ENCODE peak calls at places on chromosome 11, in nine cellular contexts. One of them, this sample, is unnamed.

GRCh38 chr11:706957-707816 is 1.2 kb downstream of the EPS8L2 start:
- DNase-seq in non-pigmented ciliary epithelial cell: no peak
- DNase-seq in COR-L47: no peak
- DNase-seq in lower leg skin: no peak
- DNase-seq in fibroblast of lung: peak
- DNase-seq in amygdala: no peak
- DNase-seq in anterior cingulate cortex: no peak
- DNase-seq in activated gamma-delta T cell treated with Interleukin-2 at 50 U/mL for 16 hours: no peak
- DNase-seq in pulmonary artery endothelial cell: no peak
- DNase-seq in this sample: peak

GRCh38 chr11:128689946-128690745 is 3.7 kb upstream of the FLI1 start:
- DNase-seq in lower leg skin: peak
- DNase-seq in COR-L47: no peak
- DNase-seq in activated gamma-delta T cell treated with Interleukin-2 at 50 U/mL for 16 hours: no peak
- DNase-seq in pulmonary artery endothelial cell: no peak
- DNase-seq in non-pigmented ciliary epithelial cell: no peak
- DNase-seq in fibroblast of lung: peak
- DNase-seq in anterior cingulate cortex: no peak
- DNase-seq in amygdala: no peak
- DNase-seq in this sample: peak

GRCh38 chr11:46112961-46113617 is 8.2 kb downstream of the PHF21A start:
- DNase-seq in anterior cingulate cortex: no peak
- DNase-seq in lower leg skin: no peak
- DNase-seq in COR-L47: peak
- DNase-seq in activated gamma-delta T cell treated with Interleukin-2 at 50 U/mL for 16 hours: peak
- DNase-seq in fibroblast of lung: peak
- DNase-seq in amygdala: peak
- DNase-seq in non-pigmented ciliary epithelial cell: no peak
- DNase-seq in pulmonary artery endothelial cell: no peak
- DNase-seq in this sample: no peak

GRCh38 chr11:22343411-22344032 is 5.3 kb downstream of the SLC17A6 start:
- DNase-seq in lower leg skin: no peak
- DNase-seq in amygdala: no peak
- DNase-seq in activated gamma-delta T cell treated with Interleukin-2 at 50 U/mL for 16 hours: no peak
- DNase-seq in fibroblast of lung: no peak
- DNase-seq in COR-L47: peak
- DNase-seq in anterior cingulate cortex: no peak
- DNase-seq in pulmonary artery endothelial cell: no peak
- DNase-seq in non-pigmented ciliary epithelial cell: no peak
- DNase-seq in this sample: no peak

GRCh38 chr11:134599180-134599810 is 187.3 kb upstream of the B3GAT1 start:
- DNase-seq in fibroblast of lung: no peak
- DNase-seq in COR-L47: no peak
- DNase-seq in non-pigmented ciliary epithelial cell: no peak
- DNase-seq in activated gamma-delta T cell treated with Interleukin-2 at 50 U/mL for 16 hours: no peak
- DNase-seq in pulmonary artery endothelial cell: no peak
- DNase-seq in lower leg skin: peak
- DNase-seq in amygdala: no peak
- DNase-seq in anterior cingulate cortex: no peak
- DNase-seq in this sample: peak

GRCh38 chr11:96329419-96329818 is 13.6 kb downstream of the MAML2 start:
- DNase-seq in amygdala: no peak
- DNase-seq in anterior cingulate cortex: no peak
- DNase-seq in non-pigmented ciliary epithelial cell: no peak
- DNase-seq in fibroblast of lung: no peak
- DNase-seq in activated gamma-delta T cell treated with Interleukin-2 at 50 U/mL for 16 hours: no peak
- DNase-seq in COR-L47: no peak
- DNase-seq in pulmonary artery endothelial cell: no peak
- DNase-seq in lower leg skin: no peak
- DNase-seq in this sample: no peak

GRCh38 chr11:36577859-36578258 is 10.1 kb downstream of the RAG1 start:
- DNase-seq in pulmonary artery endothelial cell: no peak
- DNase-seq in anterior cingulate cortex: no peak
- DNase-seq in COR-L47: no peak
- DNase-seq in amygdala: no peak
- DNase-seq in non-pigmented ciliary epithelial cell: no peak
- DNase-seq in activated gamma-delta T cell treated with Interleukin-2 at 50 U/mL for 16 hours: no peak
- DNase-seq in fibroblast of lung: no peak
- DNase-seq in lower leg skin: no peak
- DNase-seq in this sample: no peak

GRCh38 chr11:101885631-101886030 is 29.2 kb upstream of the CEP126 start:
- DNase-seq in lower leg skin: no peak
- DNase-seq in activated gamma-delta T cell treated with Interleukin-2 at 50 U/mL for 16 hours: no peak
- DNase-seq in non-pigmented ciliary epithelial cell: no peak
- DNase-seq in COR-L47: no peak
- DNase-seq in anterior cingulate cortex: no peak
- DNase-seq in fibroblast of lung: no peak
- DNase-seq in amygdala: no peak
- DNase-seq in pulmonary artery endothelial cell: no peak
- DNase-seq in this sample: no peak

GRCh38 chr11:126359431-126360048 is 4.1 kb downstream of the ST3GAL4 start:
- DNase-seq in COR-L47: peak
- DNase-seq in fibroblast of lung: peak
- DNase-seq in non-pigmented ciliary epithelial cell: no peak
- DNase-seq in amygdala: no peak
- DNase-seq in lower leg skin: peak
- DNase-seq in anterior cingulate cortex: peak
- DNase-seq in pulmonary artery endothelial cell: no peak
- DNase-seq in activated gamma-delta T cell treated with Interleukin-2 at 50 U/mL for 16 hours: no peak
- DNase-seq in this sample: peak

GRCh38 chr11:101563166-101563565 is 20.6 kb downstream of the TRPC6 start:
- DNase-seq in amygdala: no peak
- DNase-seq in lower leg skin: no peak
- DNase-seq in COR-L47: no peak
- DNase-seq in non-pigmented ciliary epithelial cell: no peak
- DNase-seq in anterior cingulate cortex: no peak
- DNase-seq in fibroblast of lung: no peak
- DNase-seq in activated gamma-delta T cell treated with Interleukin-2 at 50 U/mL for 16 hours: no peak
- DNase-seq in pulmonary artery endothelial cell: no peak
- DNase-seq in this sample: no peak

GRCh38 chr11:126282742-126283591 is at the start of gene TIRAP:
- DNase-seq in COR-L47: peak
- DNase-seq in anterior cingulate cortex: peak
- DNase-seq in non-pigmented ciliary epithelial cell: no peak
- DNase-seq in fibroblast of lung: peak
- DNase-seq in amygdala: no peak
- DNase-seq in lower leg skin: peak
- DNase-seq in pulmonary artery endothelial cell: no peak
- DNase-seq in activated gamma-delta T cell treated with Interleukin-2 at 50 U/mL for 16 hours: peak
- DNase-seq in this sample: peak

GRCh38 chr11:132531921-132532320 is 1000.4 kb downstream of the OPCML start:
- DNase-seq in amygdala: no peak
- DNase-seq in anterior cingulate cortex: no peak
- DNase-seq in lower leg skin: no peak
- DNase-seq in fibroblast of lung: no peak
- DNase-seq in pulmonary artery endothelial cell: no peak
- DNase-seq in non-pigmented ciliary epithelial cell: no peak
- DNase-seq in COR-L47: no peak
- DNase-seq in activated gamma-delta T cell treated with Interleukin-2 at 50 U/mL for 16 hours: no peak
- DNase-seq in this sample: no peak

GRCh38 chr11:126495806-126496205 is 140.3 kb downstream of the ST3GAL4 start:
- DNase-seq in COR-L47: no peak
- DNase-seq in pulmonary artery endothelial cell: no peak
- DNase-seq in amygdala: no peak
- DNase-seq in non-pigmented ciliary epithelial cell: no peak
- DNase-seq in activated gamma-delta T cell treated with Interleukin-2 at 50 U/mL for 16 hours: no peak
- DNase-seq in lower leg skin: no peak
- DNase-seq in anterior cingulate cortex: no peak
- DNase-seq in fibroblast of lung: no peak
- DNase-seq in this sample: no peak

GRCh38 chr11:33635161-33635560 is 65.5 kb downstream of the C11orf91 start:
- DNase-seq in anterior cingulate cortex: no peak
- DNase-seq in non-pigmented ciliary epithelial cell: no peak
- DNase-seq in fibroblast of lung: peak
- DNase-seq in activated gamma-delta T cell treated with Interleukin-2 at 50 U/mL for 16 hours: no peak
- DNase-seq in pulmonary artery endothelial cell: no peak
- DNase-seq in COR-L47: no peak
- DNase-seq in lower leg skin: peak
- DNase-seq in amygdala: no peak
- DNase-seq in this sample: peak

GRCh38 chr11:93510196-93510898 is 32.8 kb downstream of the SMCO4 start:
- DNase-seq in non-pigmented ciliary epithelial cell: no peak
- DNase-seq in lower leg skin: no peak
- DNase-seq in activated gamma-delta T cell treated with Interleukin-2 at 50 U/mL for 16 hours: no peak
- DNase-seq in anterior cingulate cortex: no peak
- DNase-seq in pulmonary artery endothelial cell: no peak
- DNase-seq in amygdala: no peak
- DNase-seq in fibroblast of lung: no peak
- DNase-seq in COR-L47: no peak
- DNase-seq in this sample: peak

GRCh38 chr11:120854988-120855387 is 168.9 kb upstream of the TBCEL start:
- DNase-seq in fibroblast of lung: no peak
- DNase-seq in non-pigmented ciliary epithelial cell: no peak
- DNase-seq in lower leg skin: no peak
- DNase-seq in activated gamma-delta T cell treated with Interleukin-2 at 50 U/mL for 16 hours: no peak
- DNase-seq in amygdala: no peak
- DNase-seq in anterior cingulate cortex: no peak
- DNase-seq in COR-L47: no peak
- DNase-seq in pulmonary artery endothelial cell: no peak
- DNase-seq in this sample: no peak

GRCh38 chr11:73597956-73598718 is at the start of gene FAM168A:
- DNase-seq in pulmonary artery endothelial cell: peak
- DNase-seq in amygdala: peak
- DNase-seq in anterior cingulate cortex: peak
- DNase-seq in COR-L47: peak
- DNase-seq in activated gamma-delta T cell treated with Interleukin-2 at 50 U/mL for 16 hours: peak
- DNase-seq in non-pigmented ciliary epithelial cell: peak
- DNase-seq in lower leg skin: peak
- DNase-seq in fibroblast of lung: peak
- DNase-seq in this sample: peak

GRCh38 chr11:65440831-65441499 is 18.4 kb downstream of the NEAT1 start:
- DNase-seq in fibroblast of lung: peak
- DNase-seq in activated gamma-delta T cell treated with Interleukin-2 at 50 U/mL for 16 hours: no peak
- DNase-seq in COR-L47: no peak
- DNase-seq in non-pigmented ciliary epithelial cell: no peak
- DNase-seq in anterior cingulate cortex: no peak
- DNase-seq in pulmonary artery endothelial cell: no peak
- DNase-seq in amygdala: no peak
- DNase-seq in lower leg skin: peak
- DNase-seq in this sample: peak